ENCODE peak calls at places on chromosome 1, in nine cellular contexts. J is pancreas, T is cardiac muscle cell, N is colonic mucosa, K is GM23338, S is heart left ventricle, E is H9, H is upper lobe of right lung, O is testis. L is an unnamed sample.
A peak's percentile ranks its signal among the peaks of the same experiment; 100 is the strongest.

GRCh38 chr1:22296701-22297591 is 154.0 kb upstream of the WNT4 start:
- DNase-seq in J (no peak), T (no peak), N (no peak), K (no peak), S (no peak), E (no peak), H (no peak), O (no peak), L (no peak)

GRCh38 chr1:30058966-30059365 is 664.4 kb downstream of the MATN1 start:
- DNase-seq in J (no peak), T (no peak), N (no peak), K (no peak), S (no peak), E (no peak), H (no peak), O (no peak), L (peak; percentile 86)

GRCh38 chr1:14659913-14660312 is 61.4 kb downstream of the KAZN start:
- DNase-seq in J (no peak), T (no peak), N (no peak), K (no peak), S (no peak), E (no peak), H (no peak), O (no peak), L (no peak)

GRCh38 chr1:159924025-159924790 is 1.1 kb downstream of the TAGLN2 start:
- DNase-seq in J (peak; percentile 96), T (no peak), N (peak; percentile 90), K (peak; percentile 54), S (peak; percentile 95), E (peak; percentile 71), H (peak; percentile 94), O (peak; percentile 83), L (peak; percentile 93)

GRCh38 chr1:180981596-180982387 is 40.9 kb downstream of the STX6 start:
- DNase-seq in J (no peak), T (peak; percentile 6), N (no peak), K (peak; percentile 49), S (no peak), E (no peak), H (no peak), O (no peak), L (no peak)

GRCh38 chr1:17743925-17744324 is 11.2 kb upstream of the ACTL8 start:
- DNase-seq in J (no peak), T (no peak), N (no peak), K (no peak), S (no peak), E (no peak), H (no peak), O (no peak), L (no peak)

GRCh38 chr1:55500601-55501000 is 285.4 kb upstream of the USP24 start:
- DNase-seq in J (no peak), T (no peak), N (no peak), K (no peak), S (no peak), E (no peak), H (no peak), O (no peak), L (no peak)

GRCh38 chr1:165911609-165912281 is 84.3 kb downstream of the UCK2 start:
- DNase-seq in J (no peak), T (no peak), N (no peak), K (no peak), S (no peak), E (no peak), H (no peak), O (no peak), L (no peak)

GRCh38 chr1:228170666-228171065 is 5.1 kb downstream of the IBA57 start:
- DNase-seq in J (no peak), T (no peak), N (no peak), K (no peak), S (no peak), E (no peak), H (no peak), O (no peak), L (no peak)

GRCh38 chr1:42533101-42533863 is 70.2 kb downstream of the CCDC30 start:
- DNase-seq in J (no peak), T (no peak), N (no peak), K (peak; percentile 11), S (no peak), E (no peak), H (no peak), O (no peak), L (no peak)

GRCh38 chr1:20405051-20405754 is 80.8 kb downstream of the CAMK2N1 start:
- DNase-seq in J (no peak), T (no peak), N (no peak), K (no peak), S (no peak), E (peak; percentile 16), H (no peak), O (no peak), L (no peak)

GRCh38 chr1:178659789-178660208 is 65.2 kb upstream of the RALGPS2 start:
- DNase-seq in J (no peak), T (no peak), N (no peak), K (no peak), S (no peak), E (no peak), H (no peak), O (no peak), L (no peak)

GRCh38 chr1:115233598-115233997 is 104.5 kb downstream of the NGF start:
- DNase-seq in J (no peak), T (peak; percentile 36), N (no peak), K (no peak), S (no peak), E (no peak), H (no peak), O (no peak), L (no peak)

GRCh38 chr1:193971595-193971994 is 785.2 kb upstream of the B3GALT2 start:
- DNase-seq in J (no peak), T (no peak), N (no peak), K (no peak), S (no peak), E (no peak), H (no peak), O (no peak), L (peak; percentile 46)

GRCh38 chr1:225532240-225532944 is 104.6 kb upstream of the LBR start:
- DNase-seq in J (no peak), T (no peak), N (no peak), K (no peak), S (no peak), E (no peak), H (no peak), O (no peak), L (no peak)

GRCh38 chr1:9294910-9295636 is 2.4 kb downstream of the SPSB1 start:
- DNase-seq in J (no peak), T (no peak), N (peak; percentile 51), K (no peak), S (peak; percentile 51), E (no peak), H (no peak), O (no peak), L (peak; percentile 94)
- H3K4me1 ChIP-seq in J (peaks cover 19% of the 10 kb centered on the region), T (no peaks in the 10 kb centered on the region), N (peaks cover under 1% of the 10 kb centered on the region), K (no peaks in the 10 kb centered on the region), S (peaks cover 30% of the 10 kb centered on the region), E (no peaks in the 10 kb centered on the region), H (peaks cover 39% of the 10 kb centered on the region), O (peaks cover 32% of the 10 kb centered on the region), L (peaks cover 28% of the 10 kb centered on the region)

GRCh38 chr1:8415526-8416278 is 97.8 kb downstream of the SLC45A1 start:
- DNase-seq in J (no peak), T (no peak), N (no peak), K (no peak), S (no peak), E (no peak), H (no peak), O (no peak), L (no peak)
- H3K4me1 ChIP-seq in J (peaks cover 77% of the 10 kb centered on the region), T (peaks cover 20% of the 10 kb centered on the region), N (peaks cover 39% of the 10 kb centered on the region), K (peaks cover 67% of the 10 kb centered on the region), S (peaks cover 97% of the 10 kb centered on the region), E (peaks cover 6% of the 10 kb centered on the region), H (peaks cover 77% of the 10 kb centered on the region), O (peaks cover 49% of the 10 kb centered on the region), L (peaks cover 13% of the 10 kb centered on the region)

GRCh38 chr1:25744140-25744581 is 55.8 kb upstream of the SELENON start:
- DNase-seq in J (peak; percentile 47), T (peak; percentile 62), N (peak; percentile 65), K (peak; percentile 75), S (peak; percentile 88), E (peak; percentile 74), H (peak; percentile 78), O (peak; percentile 86), L (peak; percentile 56)

GRCh38 chr1:25748531-25749205 is 51.3 kb upstream of the SELENON start:
- DNase-seq in J (no peak), T (no peak), N (no peak), K (peak; percentile 21), S (no peak), E (no peak), H (no peak), O (no peak), L (no peak)

GRCh38 chr1:25744636-25745425 is 55.2 kb upstream of the SELENON start:
- DNase-seq in J (no peak), T (peak; percentile 69), N (no peak), K (no peak), S (no peak), E (no peak), H (peak; percentile 17), O (no peak), L (no peak)

GRCh38 chr1:25747046-25747705 is 52.8 kb upstream of the SELENON start:
- DNase-seq in J (no peak), T (no peak), N (no peak), K (peak; percentile 49), S (peak; percentile 26), E (no peak), H (no peak), O (no peak), L (no peak)

DNA sequence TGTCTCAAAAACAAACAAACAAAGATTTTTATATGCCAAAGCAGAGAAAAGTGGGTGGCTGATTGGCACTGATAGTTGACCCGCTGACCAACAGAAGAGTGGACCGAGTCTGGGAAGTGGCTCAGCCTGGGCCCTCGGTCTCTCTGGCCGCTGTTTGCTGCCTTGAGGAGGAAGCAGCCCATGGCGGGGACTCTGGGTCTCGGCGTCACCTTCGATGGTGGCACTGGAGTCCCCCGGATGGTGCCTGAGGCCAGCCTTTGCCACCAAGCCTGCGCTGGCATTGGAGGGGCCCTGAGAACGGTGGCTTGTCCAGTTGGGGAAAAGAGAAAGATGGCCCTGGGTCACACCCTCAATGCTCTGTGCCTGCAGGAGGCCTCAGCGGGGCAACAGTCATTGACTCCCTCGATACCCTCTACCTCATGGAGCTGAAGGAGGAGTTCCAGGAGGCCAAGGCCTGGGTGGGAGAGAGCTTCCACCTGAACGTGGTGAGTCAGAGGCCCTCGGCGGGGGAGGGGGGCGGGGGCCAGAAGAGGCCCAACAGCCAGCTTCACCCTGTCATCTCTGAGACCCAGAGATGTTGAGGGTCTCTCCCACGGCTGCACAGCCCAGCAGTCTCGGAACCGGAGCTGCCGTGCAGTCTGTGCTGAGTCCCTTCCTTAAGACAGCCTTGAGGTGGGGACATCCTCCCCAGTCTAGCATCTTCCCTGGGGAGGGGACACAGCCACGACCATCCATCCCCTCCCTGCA is 53.5 kb upstream of the SELENON start:
- DNase-seq in J (no peak), T (no peak), N (no peak), K (no peak), S (peak; percentile 16), E (no peak), H (no peak), O (no peak), L (no peak)
- H3K4me1 ChIP-seq in J (peaks cover 5% of the 10 kb centered on the region), T (peaks cover 24% of the 10 kb centered on the region), N (no peaks in the 10 kb centered on the region), K (peaks cover 27% of the 10 kb centered on the region), S (peaks cover 35% of the 10 kb centered on the region), E (peaks cover 5% of the 10 kb centered on the region), H (peaks cover 23% of the 10 kb centered on the region), O (peaks cover 23% of the 10 kb centered on the region), L (peaks cover 9% of the 10 kb centered on the region)

DNA sequence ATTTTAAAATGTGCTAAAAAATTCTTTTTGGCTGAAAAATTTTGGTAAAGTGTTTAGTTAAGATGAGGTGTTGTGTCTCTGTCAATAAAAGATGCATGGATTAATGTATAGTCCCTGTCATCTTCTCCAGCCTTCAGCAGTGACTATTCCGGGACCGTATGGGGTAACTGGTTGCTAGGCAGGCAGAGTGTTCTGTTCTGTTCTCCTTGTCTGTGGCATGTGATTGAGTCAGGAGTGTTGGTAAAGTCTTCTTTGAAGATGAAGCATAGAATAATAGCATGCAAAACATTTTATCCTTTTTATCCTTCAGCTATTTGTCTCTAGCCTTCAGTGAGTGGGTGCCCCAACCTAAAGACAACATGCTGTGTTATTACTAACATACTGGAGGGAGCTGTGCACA is 74.6 kb downstream of the RGL1 start:
- DNase-seq in J (no peak), T (no peak), N (no peak), K (no peak), S (no peak), E (no peak), H (no peak), O (no peak), L (peak; percentile 58)
- H3K4me1 ChIP-seq in J (peaks cover 16% of the 10 kb centered on the region), T (peaks cover 17% of the 10 kb centered on the region), N (no peaks in the 10 kb centered on the region), K (no peaks in the 10 kb centered on the region), S (peaks cover 68% of the 10 kb centered on the region), E (peaks cover 5% of the 10 kb centered on the region), H (peaks cover 66% of the 10 kb centered on the region), O (peaks cover 71% of the 10 kb centered on the region), L (peaks cover 15% of the 10 kb centered on the region)

L was measured in mesenchymal stem cell.